ENCODE peak calls at places on chromosome 3, in four cellular contexts. K is AG04449, E is AG20443, F is heart right ventricle. J is an unnamed sample.

GRCh38 chr3:189863031-189863430 is 231.8 kb downstream of the TP63 start:
- DNase-seq in F (peak), K (no peak), E (peak), J (no peak)

GRCh38 chr3:60737633-60738399 is 513.4 kb downstream of the FHIT start:
- DNase-seq in E (no peak), K (no peak), F (no peak), J (no peak)

GRCh38 chr3:8625991-8626390 is 18.6 kb downstream of the SSUH2 start:
- DNase-seq in K (no peak), E (peak), F (no peak), J (no peak)

GRCh38 chr3:147132168-147132567 is 274.2 kb downstream of the ZIC4 start:
- DNase-seq in F (no peak), K (no peak), E (no peak), J (no peak)

GRCh38 chr3:48222616-48223513 is at the start of gene CAMP:
- DNase-seq in K (no peak), F (no peak), E (peak), J (no peak)

GRCh38 chr3:134149286-134149685 is 101.4 kb downstream of the RYK start:
- DNase-seq in F (no peak), K (no peak), E (peak), J (no peak)

GRCh38 chr3:89179355-89179997 is 72.1 kb downstream of the EPHA3 start:
- DNase-seq in F (no peak), E (no peak), K (no peak), J (no peak)

GRCh38 chr3:114336857-114337256 is 43.0 kb downstream of the TIGIT start:
- DNase-seq in F (no peak), E (no peak), K (no peak), J (no peak)

GRCh38 chr3:181716916-181717315 is 5.2 kb downstream of the SOX2 start:
- DNase-seq in E (no peak), K (no peak), F (no peak), J (no peak)

GRCh38 chr3:42066516-42067181 is 24.5 kb upstream of the TRAK1 start:
- DNase-seq in K (no peak), E (peak), F (peak), J (peak)

GRCh38 chr3:57464801-57465200 is 79.3 kb downstream of the DNAH12 start:
- DNase-seq in E (no peak), K (no peak), F (no peak), J (no peak)

GRCh38 chr3:65230251-65231140 is 542.7 kb upstream of the ADAMTS9 start:
- DNase-seq in E (no peak), F (no peak), K (no peak), J (no peak)

GRCh38 chr3:129123314-129124060 is 1.9 kb upstream of the RAB43 start:
- DNase-seq in E (peak), K (peak), F (no peak), J (peak)

GRCh38 chr3:146209371-146209770 is 41.5 kb downstream of the PLSCR4 start:
- DNase-seq in E (no peak), F (no peak), K (no peak), J (no peak)

GRCh38 chr3:65532164-65532563 is 506.6 kb downstream of the MAGI1 start:
- DNase-seq in E (no peak), K (no peak), F (no peak), J (no peak)

GRCh38 chr3:63349583-63350177 is 71.6 kb downstream of the SYNPR start:
- DNase-seq in E (peak), F (peak), K (no peak), J (no peak)

GRCh38 chr3:9659849-9660248 is 10.5 kb downstream of the MTMR14 start:
- DNase-seq in K (no peak), E (no peak), F (no peak), J (no peak)

GRCh38 chr3:40192628-40193027 is 116.9 kb upstream of the EIF1B start:
- DNase-seq in K (no peak), E (no peak), F (no peak), J (no peak)

GRCh38 chr3:21357241-21357640 is 393.8 kb downstream of the ZNF385D start:
- DNase-seq in E (no peak), F (no peak), K (no peak), J (no peak)

GRCh38 chr3:152405915-152406802 is 137.4 kb downstream of the MBNL1 start:
- DNase-seq in F (no peak), K (no peak), E (peak), J (peak)

GRCh38 chr3:37806505-37807291 is 55.0 kb upstream of the CTDSPL start:
- DNase-seq in F (no peak), K (no peak), E (no peak), J (no peak)

GRCh38 chr3:191499307-191500125 is 38.6 kb downstream of the PYDC2 start:
- DNase-seq in E (peak), K (no peak), F (peak), J (no peak)

GRCh38 chr3:39788484-39788883 is 20.9 kb upstream of the MYRIP start:
- DNase-seq in F (no peak), E (no peak), K (no peak), J (no peak)

GRCh38 chr3:172726370-172726769 is 15.5 kb upstream of the NCEH1 start:
- DNase-seq in K (no peak), F (no peak), E (no peak), J (no peak)

J was measured in GM04504.